ENCODE peak calls at places on chromosomes 3 and 15, in seven cellular contexts. One of them, this sample, is unnamed.

GRCh38 chr15:101368086-101368780 is 73.2 kb upstream of the SNRPA1 start:
- DNase-seq in mucosa of descending colon: no peak
- DNase-seq in coronary artery: peak
- DNase-seq in RWPE2: peak
- DNase-seq in activated T-cell treated with anti-CD3 and anti-CD28 coated beads, Interleukin-2, amount 50 U/mL, for 24 hours: no peak
- DNase-seq in HCT116: no peak
- DNase-seq in mucosa of gallbladder: peak
- DNase-seq in this sample: no peak

GRCh38 chr15:82679626-82680199 is 30.0 kb downstream of the AP3B2 start:
- DNase-seq in mucosa of descending colon: no peak
- DNase-seq in coronary artery: no peak
- DNase-seq in RWPE2: peak
- DNase-seq in activated T-cell treated with anti-CD3 and anti-CD28 coated beads, Interleukin-2, amount 50 U/mL, for 24 hours: no peak
- DNase-seq in HCT116: no peak
- DNase-seq in mucosa of gallbladder: no peak
- DNase-seq in this sample: no peak

GRCh38 chr3:196975349-196975748 is 6.7 kb upstream of the PIGZ start:
- DNase-seq in mucosa of descending colon: no peak
- DNase-seq in coronary artery: no peak
- DNase-seq in RWPE2: no peak
- DNase-seq in activated T-cell treated with anti-CD3 and anti-CD28 coated beads, Interleukin-2, amount 50 U/mL, for 24 hours: no peak
- DNase-seq in HCT116: no peak
- DNase-seq in mucosa of gallbladder: no peak
- DNase-seq in this sample: no peak

GRCh38 chr3:98770261-98771039 is 7.3 kb downstream of the ST3GAL6 start:
- DNase-seq in mucosa of descending colon: no peak
- DNase-seq in coronary artery: no peak
- DNase-seq in RWPE2: no peak
- DNase-seq in activated T-cell treated with anti-CD3 and anti-CD28 coated beads, Interleukin-2, amount 50 U/mL, for 24 hours: no peak
- DNase-seq in HCT116: no peak
- DNase-seq in mucosa of gallbladder: no peak
- DNase-seq in this sample: no peak

GRCh38 chr15:68210821-68211655 is 5.9 kb upstream of the CALML4 start:
- DNase-seq in mucosa of descending colon: peak
- DNase-seq in coronary artery: peak
- DNase-seq in RWPE2: peak
- DNase-seq in activated T-cell treated with anti-CD3 and anti-CD28 coated beads, Interleukin-2, amount 50 U/mL, for 24 hours: peak
- DNase-seq in HCT116: no peak
- DNase-seq in mucosa of gallbladder: peak
- DNase-seq in this sample: no peak

GRCh38 chr3:47482411-47482810 is 6.7 kb upstream of the SCAP start:
- DNase-seq in mucosa of descending colon: no peak
- DNase-seq in coronary artery: no peak
- DNase-seq in RWPE2: no peak
- DNase-seq in activated T-cell treated with anti-CD3 and anti-CD28 coated beads, Interleukin-2, amount 50 U/mL, for 24 hours: no peak
- DNase-seq in HCT116: no peak
- DNase-seq in mucosa of gallbladder: no peak
- DNase-seq in this sample: no peak

GRCh38 chr3:194212021-194212868 is 76.3 kb downstream of the HES1 start:
- DNase-seq in mucosa of descending colon: no peak
- DNase-seq in coronary artery: no peak
- DNase-seq in RWPE2: no peak
- DNase-seq in activated T-cell treated with anti-CD3 and anti-CD28 coated beads, Interleukin-2, amount 50 U/mL, for 24 hours: no peak
- DNase-seq in HCT116: no peak
- DNase-seq in mucosa of gallbladder: no peak
- DNase-seq in this sample: no peak

GRCh38 chr3:37833790-37834189 is 27.9 kb upstream of the CTDSPL start:
- DNase-seq in mucosa of descending colon: no peak
- DNase-seq in coronary artery: no peak
- DNase-seq in RWPE2: no peak
- DNase-seq in activated T-cell treated with anti-CD3 and anti-CD28 coated beads, Interleukin-2, amount 50 U/mL, for 24 hours: no peak
- DNase-seq in HCT116: no peak
- DNase-seq in mucosa of gallbladder: no peak
- DNase-seq in this sample: no peak

GRCh38 chr3:102195198-102195948 is 239.4 kb upstream of the ZPLD1 start:
- DNase-seq in mucosa of descending colon: peak
- DNase-seq in coronary artery: no peak
- DNase-seq in RWPE2: peak
- DNase-seq in activated T-cell treated with anti-CD3 and anti-CD28 coated beads, Interleukin-2, amount 50 U/mL, for 24 hours: no peak
- DNase-seq in HCT116: no peak
- DNase-seq in mucosa of gallbladder: peak
- DNase-seq in this sample: no peak

GRCh38 chr3:58419782-58420512 is 13.7 kb downstream of the PDHB start:
- DNase-seq in mucosa of descending colon: peak
- DNase-seq in coronary artery: no peak
- DNase-seq in RWPE2: no peak
- DNase-seq in activated T-cell treated with anti-CD3 and anti-CD28 coated beads, Interleukin-2, amount 50 U/mL, for 24 hours: no peak
- DNase-seq in HCT116: no peak
- DNase-seq in mucosa of gallbladder: no peak
- DNase-seq in this sample: no peak

GRCh38 chr3:69088033-69088432 is 3.3 kb downstream of the ARL6IP5 start:
- DNase-seq in mucosa of descending colon: no peak
- DNase-seq in coronary artery: no peak
- DNase-seq in RWPE2: no peak
- DNase-seq in activated T-cell treated with anti-CD3 and anti-CD28 coated beads, Interleukin-2, amount 50 U/mL, for 24 hours: no peak
- DNase-seq in HCT116: no peak
- DNase-seq in mucosa of gallbladder: no peak
- DNase-seq in this sample: no peak

GRCh38 chr3:133991637-133992036 is 38.1 kb downstream of the SLCO2A1 start:
- DNase-seq in mucosa of descending colon: no peak
- DNase-seq in coronary artery: peak
- DNase-seq in RWPE2: no peak
- DNase-seq in activated T-cell treated with anti-CD3 and anti-CD28 coated beads, Interleukin-2, amount 50 U/mL, for 24 hours: no peak
- DNase-seq in HCT116: no peak
- DNase-seq in mucosa of gallbladder: no peak
- DNase-seq in this sample: no peak

GRCh38 chr3:104717828-104718196 is 648.9 kb upstream of the ALCAM start:
- DNase-seq in mucosa of descending colon: no peak
- DNase-seq in coronary artery: no peak
- DNase-seq in RWPE2: no peak
- DNase-seq in activated T-cell treated with anti-CD3 and anti-CD28 coated beads, Interleukin-2, amount 50 U/mL, for 24 hours: no peak
- DNase-seq in HCT116: no peak
- DNase-seq in mucosa of gallbladder: no peak
- DNase-seq in this sample: no peak

GRCh38 chr15:67827561-67828378 is 2.5 kb downstream of the SKOR1 start:
- DNase-seq in mucosa of descending colon: no peak
- DNase-seq in coronary artery: no peak
- DNase-seq in RWPE2: peak
- DNase-seq in activated T-cell treated with anti-CD3 and anti-CD28 coated beads, Interleukin-2, amount 50 U/mL, for 24 hours: peak
- DNase-seq in HCT116: no peak
- DNase-seq in mucosa of gallbladder: no peak
- DNase-seq in this sample: no peak

GRCh38 chr3:144270100-144270499 is 298.5 kb downstream of the DIPK2A start:
- DNase-seq in mucosa of descending colon: no peak
- DNase-seq in coronary artery: no peak
- DNase-seq in RWPE2: no peak
- DNase-seq in activated T-cell treated with anti-CD3 and anti-CD28 coated beads, Interleukin-2, amount 50 U/mL, for 24 hours: no peak
- DNase-seq in HCT116: no peak
- DNase-seq in mucosa of gallbladder: no peak
- DNase-seq in this sample: no peak

GRCh38 chr3:8482960-8483665 is 18.5 kb upstream of the LMCD1 start:
- DNase-seq in mucosa of descending colon: peak
- DNase-seq in coronary artery: peak
- DNase-seq in RWPE2: peak
- DNase-seq in activated T-cell treated with anti-CD3 and anti-CD28 coated beads, Interleukin-2, amount 50 U/mL, for 24 hours: no peak
- DNase-seq in HCT116: no peak
- DNase-seq in mucosa of gallbladder: peak
- DNase-seq in this sample: peak

GRCh38 chr3:140006331-140006730 is 71.3 kb downstream of the CLSTN2 start:
- DNase-seq in mucosa of descending colon: no peak
- DNase-seq in coronary artery: no peak
- DNase-seq in RWPE2: no peak
- DNase-seq in activated T-cell treated with anti-CD3 and anti-CD28 coated beads, Interleukin-2, amount 50 U/mL, for 24 hours: no peak
- DNase-seq in HCT116: no peak
- DNase-seq in mucosa of gallbladder: no peak
- DNase-seq in this sample: no peak

GRCh38 chr15:74631408-74631807 is 15.8 kb downstream of the CLK3 start:
- DNase-seq in mucosa of descending colon: no peak
- DNase-seq in coronary artery: no peak
- DNase-seq in RWPE2: no peak
- DNase-seq in activated T-cell treated with anti-CD3 and anti-CD28 coated beads, Interleukin-2, amount 50 U/mL, for 24 hours: no peak
- DNase-seq in HCT116: no peak
- DNase-seq in mucosa of gallbladder: no peak
- DNase-seq in this sample: no peak

GRCh38 chr15:80107774-80108173 is 45.0 kb upstream of the FAH start:
- DNase-seq in mucosa of descending colon: no peak
- DNase-seq in coronary artery: no peak
- DNase-seq in RWPE2: no peak
- DNase-seq in activated T-cell treated with anti-CD3 and anti-CD28 coated beads, Interleukin-2, amount 50 U/mL, for 24 hours: no peak
- DNase-seq in HCT116: no peak
- DNase-seq in mucosa of gallbladder: no peak
- DNase-seq in this sample: no peak

GRCh38 chr3:1007890-1008289 is 84.9 kb upstream of the CNTN6 start:
- DNase-seq in mucosa of descending colon: no peak
- DNase-seq in coronary artery: no peak
- DNase-seq in RWPE2: no peak
- DNase-seq in activated T-cell treated with anti-CD3 and anti-CD28 coated beads, Interleukin-2, amount 50 U/mL, for 24 hours: no peak
- DNase-seq in HCT116: no peak
- DNase-seq in mucosa of gallbladder: no peak
- DNase-seq in this sample: no peak

GRCh38 chr15:56965614-56966013 is 47.2 kb downstream of the TCF12 start:
- DNase-seq in mucosa of descending colon: no peak
- DNase-seq in coronary artery: no peak
- DNase-seq in RWPE2: no peak
- DNase-seq in activated T-cell treated with anti-CD3 and anti-CD28 coated beads, Interleukin-2, amount 50 U/mL, for 24 hours: no peak
- DNase-seq in HCT116: no peak
- DNase-seq in mucosa of gallbladder: no peak
- DNase-seq in this sample: no peak

GRCh38 chr3:184620101-184620798 is 58.7 kb downstream of the EPHB3 start:
- DNase-seq in mucosa of descending colon: no peak
- DNase-seq in coronary artery: no peak
- DNase-seq in RWPE2: no peak
- DNase-seq in activated T-cell treated with anti-CD3 and anti-CD28 coated beads, Interleukin-2, amount 50 U/mL, for 24 hours: no peak
- DNase-seq in HCT116: no peak
- DNase-seq in mucosa of gallbladder: no peak
- DNase-seq in this sample: no peak

GRCh38 chr3:183698760-183699159 is 1.2 kb downstream of the YEATS2 start:
- DNase-seq in mucosa of descending colon: no peak
- DNase-seq in coronary artery: no peak
- DNase-seq in RWPE2: no peak
- DNase-seq in activated T-cell treated with anti-CD3 and anti-CD28 coated beads, Interleukin-2, amount 50 U/mL, for 24 hours: no peak
- DNase-seq in HCT116: no peak
- DNase-seq in mucosa of gallbladder: no peak
- DNase-seq in this sample: no peak

GRCh38 chr3:185215873-185216586 is 37.8 kb downstream of the EHHADH start:
- DNase-seq in mucosa of descending colon: no peak
- DNase-seq in coronary artery: no peak
- DNase-seq in RWPE2: no peak
- DNase-seq in activated T-cell treated with anti-CD3 and anti-CD28 coated beads, Interleukin-2, amount 50 U/mL, for 24 hours: no peak
- DNase-seq in HCT116: no peak
- DNase-seq in mucosa of gallbladder: no peak
- DNase-seq in this sample: no peak

This sample was measured in BJ.